ENCODE peak calls at places on chromosomes 11 and 22, in nine cellular contexts. One of them, this sample, is unnamed.

GRCh38 chr22:40855104-40855959 is 1.1 kb downstream of the ST13 start:
- DNase-seq in endothelial cell of umbilical vein: no peak
- DNase-seq in GM12878: no peak
- DNase-seq in HepG2: no peak
- DNase-seq in stomach: no peak
- DNase-seq in HL-60: peak; percentile 29
- DNase-seq in sigmoid colon: no peak
- DNase-seq in K562: no peak
- DNase-seq in spleen: no peak
- DNase-seq in this sample: no peak

GRCh38 chr22:17695986-17696385 is 57.4 kb downstream of the BCL2L13 start:
- DNase-seq in HL-60: no peak
- DNase-seq in stomach: no peak
- DNase-seq in endothelial cell of umbilical vein: no peak
- DNase-seq in GM12878: no peak
- DNase-seq in HepG2: no peak
- DNase-seq in K562: no peak
- DNase-seq in sigmoid colon: no peak
- DNase-seq in spleen: no peak
- DNase-seq in this sample: no peak

GRCh38 chr11:34830648-34831047 is 85.5 kb downstream of the APIP start:
- DNase-seq in HL-60: no peak
- DNase-seq in GM12878: no peak
- DNase-seq in stomach: no peak
- DNase-seq in sigmoid colon: no peak
- DNase-seq in HepG2: no peak
- DNase-seq in K562: no peak
- DNase-seq in spleen: no peak
- DNase-seq in endothelial cell of umbilical vein: no peak
- DNase-seq in this sample: no peak

GRCh38 chr22:41976961-41977566 is 7.8 kb downstream of the SEPTIN3 start:
- DNase-seq in spleen: no peak
- DNase-seq in HL-60: no peak
- DNase-seq in sigmoid colon: no peak
- DNase-seq in endothelial cell of umbilical vein: no peak
- DNase-seq in K562: no peak
- DNase-seq in stomach: no peak
- DNase-seq in HepG2: no peak
- DNase-seq in GM12878: no peak
- DNase-seq in this sample: no peak

GRCh38 chr11:2348986-2349385 is 28.1 kb upstream of the CD81 start:
- DNase-seq in K562: no peak
- DNase-seq in HL-60: no peak
- DNase-seq in endothelial cell of umbilical vein: no peak
- DNase-seq in GM12878: no peak
- DNase-seq in spleen: no peak
- DNase-seq in HepG2: no peak
- DNase-seq in sigmoid colon: no peak
- DNase-seq in stomach: no peak
- DNase-seq in this sample: no peak

GRCh38 chr22:18060646-18061620 is 16.9 kb upstream of the PEX26 start:
- DNase-seq in sigmoid colon: no peak
- DNase-seq in endothelial cell of umbilical vein: no peak
- DNase-seq in stomach: no peak
- DNase-seq in HepG2: peak; percentile 88
- DNase-seq in HL-60: no peak
- DNase-seq in GM12878: no peak
- DNase-seq in spleen: peak; percentile 68
- DNase-seq in K562: no peak
- DNase-seq in this sample: peak; percentile 50

GRCh38 chr11:18705651-18706281 is 7.2 kb downstream of the TMEM86A start:
- DNase-seq in stomach: peak; percentile 35
- DNase-seq in GM12878: no peak
- DNase-seq in sigmoid colon: peak; percentile 80
- DNase-seq in spleen: peak; percentile 86
- DNase-seq in HepG2: no peak
- DNase-seq in HL-60: no peak
- DNase-seq in K562: no peak
- DNase-seq in endothelial cell of umbilical vein: peak; percentile 13
- DNase-seq in this sample: peak; percentile 37

GRCh38 chr11:368414-369335 is 624 bp upstream of the B4GALNT4 start:
- DNase-seq in endothelial cell of umbilical vein: peak; percentile 14
- DNase-seq in spleen: no peak
- DNase-seq in HL-60: no peak
- DNase-seq in GM12878: no peak
- DNase-seq in sigmoid colon: no peak
- DNase-seq in K562: peak; percentile 83
- DNase-seq in HepG2: peak; percentile 27
- DNase-seq in stomach: no peak
- DNase-seq in this sample: no peak

DNA sequence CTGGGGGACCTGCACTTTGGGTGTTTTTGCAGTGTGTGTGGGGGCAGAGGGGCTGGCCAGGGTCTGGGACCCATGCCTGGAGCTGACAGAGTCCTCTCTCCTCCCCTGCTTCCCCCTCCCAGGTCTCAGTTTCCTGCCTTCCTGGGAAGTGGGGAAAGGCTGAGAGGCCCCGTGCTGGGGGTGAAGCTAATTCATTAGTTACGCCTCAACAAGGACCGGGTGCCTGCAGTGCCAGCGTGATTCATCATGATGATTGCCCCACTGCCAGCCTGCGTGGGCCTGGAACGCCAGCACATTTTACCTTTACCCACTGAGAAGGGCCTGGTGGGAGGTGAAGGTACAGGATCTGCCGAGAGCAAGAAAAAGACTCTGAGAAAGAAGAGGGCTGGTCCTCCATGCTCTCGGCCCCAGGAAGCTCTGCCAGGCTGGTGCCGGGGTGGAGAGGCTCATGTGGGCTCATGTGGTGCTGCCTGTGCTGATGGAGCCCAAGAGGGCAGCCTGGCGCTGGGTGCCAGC is 2.9 kb upstream of the LRRC10B start:
- DNase-seq in HepG2: no peak
- DNase-seq in sigmoid colon: no peak
- DNase-seq in spleen: no peak
- DNase-seq in GM12878: no peak
- DNase-seq in K562: no peak
- DNase-seq in endothelial cell of umbilical vein: no peak
- DNase-seq in stomach: no peak
- DNase-seq in HL-60: no peak
- DNase-seq in this sample: no peak
- TF ChIP-seq POLR2AphosphoS5 in HepG2: no peak
- TF ChIP-seq POLR2AphosphoS5 in sigmoid colon: no peak
- TF ChIP-seq POLR2AphosphoS5 in spleen: no peak
- TF ChIP-seq POLR2AphosphoS5 in GM12878: no peak
- TF ChIP-seq POLR2AphosphoS5 in K562: no peak
- TF ChIP-seq POLR2AphosphoS5 in endothelial cell of umbilical vein: no peak
- TF ChIP-seq POLR2AphosphoS5 in stomach: no peak
- TF ChIP-seq POLR2AphosphoS5 in HL-60: no peak
- TF ChIP-seq POLR2AphosphoS5 in this sample: no peak

DNA sequence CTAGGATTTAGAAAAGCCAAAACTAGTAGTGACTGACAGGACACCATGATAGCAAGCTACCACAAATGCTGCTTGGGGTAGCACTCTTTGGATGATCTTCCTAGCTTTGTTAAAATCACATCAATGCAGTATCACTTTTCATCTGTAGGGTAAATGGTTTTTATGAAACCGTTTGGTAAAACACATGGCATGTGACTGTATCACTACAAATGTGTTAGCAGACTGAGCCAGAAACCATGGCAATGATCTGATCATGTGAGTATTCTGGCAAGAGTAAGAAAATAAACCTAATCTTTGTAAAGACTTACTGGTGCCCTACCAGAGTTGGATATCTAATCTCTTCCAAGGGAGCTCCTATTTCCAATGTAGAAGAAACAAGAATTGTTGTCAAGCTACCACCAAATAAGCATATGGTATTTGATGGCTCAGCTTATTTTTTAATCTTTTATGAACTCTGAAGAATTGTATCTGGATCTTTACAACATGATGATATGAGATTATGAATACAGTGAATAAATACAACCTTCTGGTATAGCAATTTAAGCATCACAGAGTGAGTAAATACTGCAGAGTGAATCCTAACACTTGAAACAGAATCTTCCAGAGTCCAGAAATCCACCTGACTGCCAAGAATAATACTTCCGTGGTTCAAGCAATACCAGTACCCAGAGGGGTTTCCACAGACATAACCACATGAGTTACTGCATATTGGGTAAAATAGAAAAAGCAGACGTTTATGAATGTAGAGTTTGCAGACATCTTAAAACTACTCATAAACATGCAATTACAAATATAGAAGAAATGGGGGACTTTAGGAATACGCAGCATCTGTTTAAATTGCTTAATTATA is 238.9 kb downstream of the TTC28 start:
- DNase-seq in spleen: no peak
- DNase-seq in sigmoid colon: no peak
- DNase-seq in K562: no peak
- DNase-seq in GM12878: no peak
- DNase-seq in HL-60: no peak
- DNase-seq in HepG2: no peak
- DNase-seq in stomach: no peak
- DNase-seq in endothelial cell of umbilical vein: peak; percentile 16
- DNase-seq in this sample: no peak
- H3K4me3 ChIP-seq in spleen: no peak overlapping the region
- H3K4me3 ChIP-seq in sigmoid colon: no peak overlapping the region
- H3K4me3 ChIP-seq in K562: no peak overlapping the region
- H3K4me3 ChIP-seq in GM12878: no peak overlapping the region
- H3K4me3 ChIP-seq in HL-60: no peak overlapping the region
- H3K4me3 ChIP-seq in HepG2: no peak overlapping the region
- H3K4me3 ChIP-seq in stomach: no peak overlapping the region
- H3K4me3 ChIP-seq in endothelial cell of umbilical vein: no peak overlapping the region
- H3K4me3 ChIP-seq in this sample: no peak overlapping the region

DNA sequence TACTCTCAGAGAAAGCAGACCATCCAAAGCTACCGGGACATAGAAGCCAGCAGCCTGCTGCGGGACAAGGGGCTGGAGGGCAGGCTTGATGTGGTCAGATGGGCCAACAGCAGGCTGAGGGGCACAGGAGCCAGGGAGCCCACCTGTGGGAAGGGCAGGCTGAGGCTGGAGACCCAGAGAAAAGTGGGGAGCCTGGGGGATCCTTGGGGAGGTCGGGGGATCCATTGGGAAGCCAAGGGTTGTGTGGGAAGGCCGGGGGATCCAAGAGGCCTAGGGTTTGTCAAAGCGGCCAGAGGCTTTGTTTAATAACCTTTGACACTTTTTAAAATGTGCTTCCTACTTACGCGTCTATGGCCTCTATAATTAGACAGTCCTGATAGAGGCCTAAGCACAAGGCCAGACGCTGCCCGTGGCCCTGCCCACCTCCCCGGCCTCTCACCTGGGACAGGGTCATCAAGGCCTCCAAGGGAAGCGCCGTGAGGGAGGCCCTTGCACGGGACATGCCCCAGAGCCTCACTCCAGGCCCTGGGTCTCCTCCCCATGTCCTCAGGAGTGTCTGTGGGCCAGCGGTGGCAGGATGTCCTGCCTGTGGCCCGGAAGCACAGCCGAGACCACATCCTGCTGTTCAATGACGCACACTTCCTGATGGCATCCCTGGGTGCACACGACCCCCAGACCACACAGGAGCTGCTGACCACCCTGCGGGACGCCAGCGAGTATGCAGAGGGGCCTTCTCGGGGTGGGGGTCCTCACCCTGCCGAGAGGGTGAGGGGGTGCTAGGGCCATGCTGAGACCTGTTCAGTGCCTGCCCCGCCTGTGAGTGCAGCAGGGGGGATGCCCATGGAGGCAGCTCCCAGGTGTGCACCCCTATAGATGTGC is 8.6 kb upstream of the GTSE1 start:
- DNase-seq in endothelial cell of umbilical vein: peak; percentile 21
- DNase-seq in stomach: peak; percentile 47
- DNase-seq in spleen: peak; percentile 95
- DNase-seq in GM12878: peak; percentile 38
- DNase-seq in HepG2: no peak
- DNase-seq in sigmoid colon: no peak
- DNase-seq in K562: no peak
- DNase-seq in HL-60: peak; percentile 57
- DNase-seq in this sample: peak; percentile 66
- TF ChIP-seq POLR2AphosphoS5 in endothelial cell of umbilical vein: peak; percentile 74
- TF ChIP-seq POLR2AphosphoS5 in stomach: peak; percentile 66
- TF ChIP-seq POLR2AphosphoS5 in spleen: peak; percentile 93
- TF ChIP-seq POLR2AphosphoS5 in GM12878: peak; percentile 93
- TF ChIP-seq POLR2AphosphoS5 in HepG2: no peak
- TF ChIP-seq POLR2AphosphoS5 in sigmoid colon: no peak
- TF ChIP-seq POLR2AphosphoS5 in K562: no peak
- TF ChIP-seq POLR2AphosphoS5 in HL-60: peak; percentile 52
- TF ChIP-seq POLR2AphosphoS5 in this sample: peak; percentile 46

GRCh38 chr11:61587541-61587941 is 6.7 kb upstream of the SYT7 start:
- DNase-seq in stomach: peak; percentile 51
- DNase-seq in spleen: peak; percentile 80
- DNase-seq in K562: peak; percentile 44
- DNase-seq in HepG2: no peak
- DNase-seq in endothelial cell of umbilical vein: no peak
- DNase-seq in HL-60: no peak
- DNase-seq in GM12878: no peak
- DNase-seq in sigmoid colon: peak; percentile 79
- DNase-seq in this sample: peak; percentile 54

GRCh38 chr11:61585115-61585514 is 4.2 kb upstream of the SYT7 start:
- DNase-seq in K562: no peak
- DNase-seq in sigmoid colon: no peak
- DNase-seq in HepG2: no peak
- DNase-seq in HL-60: no peak
- DNase-seq in spleen: no peak
- DNase-seq in stomach: no peak
- DNase-seq in endothelial cell of umbilical vein: no peak
- DNase-seq in GM12878: no peak
- DNase-seq in this sample: no peak

GRCh38 chr11:61587951-61588695 is 7.2 kb upstream of the SYT7 start:
- DNase-seq in sigmoid colon: peak; percentile 81
- DNase-seq in K562: peak; percentile 84
- DNase-seq in GM12878: no peak
- DNase-seq in HepG2: no peak
- DNase-seq in HL-60: no peak
- DNase-seq in stomach: peak; percentile 67
- DNase-seq in endothelial cell of umbilical vein: peak; percentile 22
- DNase-seq in spleen: peak; percentile 83
- DNase-seq in this sample: peak; percentile 81

GRCh38 chr11:61589961-61590360 is 9.1 kb upstream of the SYT7 start:
- DNase-seq in stomach: no peak
- DNase-seq in endothelial cell of umbilical vein: no peak
- DNase-seq in K562: no peak
- DNase-seq in sigmoid colon: no peak
- DNase-seq in HepG2: no peak
- DNase-seq in spleen: no peak
- DNase-seq in HL-60: no peak
- DNase-seq in GM12878: no peak
- DNase-seq in this sample: no peak

DNA sequence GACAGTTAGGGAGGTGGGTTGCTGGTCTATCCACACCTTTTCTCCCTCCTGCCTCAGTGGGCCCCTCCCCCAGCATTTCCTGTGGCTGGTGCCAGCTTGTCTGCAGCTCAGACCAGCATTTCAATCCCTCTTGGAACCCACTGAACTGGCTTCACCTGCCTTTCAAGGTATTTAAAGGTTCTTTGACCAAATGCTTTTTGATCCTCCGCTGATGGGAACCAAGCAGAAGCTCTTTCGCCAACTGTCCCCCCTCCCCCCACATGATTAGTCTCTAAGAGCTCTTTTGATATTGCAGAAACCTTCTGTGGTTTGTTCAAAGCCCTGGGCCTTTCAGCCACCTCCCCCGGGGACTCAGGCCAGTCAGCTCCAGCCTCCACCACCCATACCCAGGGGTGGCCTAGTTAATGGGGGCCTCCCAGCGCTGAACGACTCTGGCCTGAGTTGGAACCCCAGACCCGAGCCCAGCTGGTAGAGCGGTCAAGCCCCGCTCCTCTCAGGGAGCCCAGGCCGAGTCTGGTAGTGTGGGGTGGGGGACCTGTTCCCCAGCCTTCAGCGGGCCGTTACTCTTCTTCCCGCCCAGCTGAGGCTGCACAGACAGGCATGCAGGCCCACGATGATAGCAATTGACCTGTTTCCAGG is 6.0 kb upstream of the SYT7 start:
- DNase-seq in spleen: no peak
- DNase-seq in K562: no peak
- DNase-seq in stomach: no peak
- DNase-seq in sigmoid colon: no peak
- DNase-seq in endothelial cell of umbilical vein: no peak
- DNase-seq in HL-60: no peak
- DNase-seq in GM12878: no peak
- DNase-seq in HepG2: peak; percentile 46
- DNase-seq in this sample: no peak
- H3K4me3 ChIP-seq in spleen: peak overlapping the region; percentile 18
- H3K4me3 ChIP-seq in K562: no peak overlapping the region
- H3K4me3 ChIP-seq in stomach: peak overlapping the region; percentile 51
- H3K4me3 ChIP-seq in sigmoid colon: peak overlapping the region; percentile 47
- H3K4me3 ChIP-seq in endothelial cell of umbilical vein: no peak overlapping the region
- H3K4me3 ChIP-seq in HL-60: no peak overlapping the region
- H3K4me3 ChIP-seq in GM12878: no peak overlapping the region
- H3K4me3 ChIP-seq in HepG2: no peak overlapping the region
- H3K4me3 ChIP-seq in this sample: no peak overlapping the region

This sample was measured in transverse colon.